ENCODE peak calls at places on chromosomes 7 and 10, in seven cellular contexts. Q is pons, Z is H9, G is H1, I is NAMALWA, W is smooth muscle cell of the brain vasculature, K is adrenal gland. J is an unnamed sample.

GRCh38 chr10:117363027-117363426 is 12.2 kb downstream of the PDZD8 start:
- DNase-seq in Q (no peak), G (no peak), W (no peak), Z (no peak), I (no peak), K (no peak), J (no peak)

GRCh38 chr10:32190890-32191491 is 134.8 kb upstream of the KIF5B start:
- DNase-seq in Q (peak), G (no peak), W (no peak), K (no peak), Z (no peak), I (peak), J (no peak)

GRCh38 chr10:103564116-103564501 is 70.6 kb downstream of the NEURL1 start:
- DNase-seq in G (no peak), K (no peak), I (no peak), Z (no peak), W (no peak), Q (no peak), J (no peak)

GRCh38 chr10:59907918-59908807 is 1.8 kb upstream of the CCDC6 start:
- DNase-seq in Z (peak), W (peak), K (peak), G (peak), I (peak), Q (peak), J (peak)

GRCh38 chr10:92640110-92640509 is 47.2 kb downstream of the KIF11 start:
- DNase-seq in I (peak), W (peak), Q (no peak), K (no peak), G (no peak), Z (no peak), J (peak)

GRCh38 chr10:68434657-68435056 is 27.6 kb upstream of the RUFY2 start:
- DNase-seq in K (no peak), Z (no peak), W (no peak), I (no peak), Q (no peak), G (no peak), J (no peak)

GRCh38 chr7:11170160-11170559 is 196.5 kb downstream of the PHF14 start:
- DNase-seq in Q (peak), Z (no peak), G (no peak), K (no peak), W (no peak), I (no peak), J (no peak)

GRCh38 chr10:50416885-50417284 is 165.6 kb upstream of the ASAH2 start:
- DNase-seq in Z (no peak), K (no peak), Q (peak), W (no peak), G (no peak), I (peak), J (no peak)

GRCh38 chr10:114027951-114028350 is 15.7 kb upstream of the ADRB1 start:
- DNase-seq in Q (no peak), I (no peak), W (no peak), K (no peak), G (no peak), Z (no peak), J (no peak)

GRCh38 chr7:155456772-155457543 is 971 bp upstream of the EN2 start:
- DNase-seq in G (no peak), Z (peak), K (peak), Q (peak), W (no peak), I (no peak), J (peak)

J was measured in MG63.